ENCODE peak calls at places on chromosomes 6 and 20, in four cellular contexts. C, B, D and T are unnamed samples.

GRCh38 chr6:143337201-143337949 is 113.1 kb downstream of the ADAT2 start:
- DNase-seq in B (no peak), C (no peak), D (no peak), T (no peak)

GRCh38 chr20:35359335-35359997 is 52.3 kb downstream of the UQCC1 start:
- DNase-seq in B (no peak), D (no peak), C (no peak), T (no peak)

GRCh38 chr20:46423882-46424482 is 17.6 kb upstream of the ELMO2 start:
- DNase-seq in B (no peak), D (no peak), C (no peak), T (no peak)

GRCh38 chr6:153162646-153163045 is 31.6 kb upstream of the RGS17 start:
- DNase-seq in C (no peak), D (no peak), B (no peak), T (no peak)

GRCh38 chr6:20028562-20028961 is 183.7 kb downstream of the MBOAT1 start:
- DNase-seq in C (no peak), D (no peak), B (no peak), T (no peak)

GRCh38 chr6:148501178-148501590 is 158.5 kb downstream of the SASH1 start:
- DNase-seq in C (no peak), B (peak; percentile 45), D (peak; percentile 94), T (no peak)

GRCh38 chr6:158413028-158413427 is 100.8 kb downstream of the TULP4 start:
- DNase-seq in C (no peak), D (no peak), B (no peak), T (no peak)

GRCh38 chr20:25223179-25223661 is 24.7 kb upstream of the PYGB start:
- DNase-seq in B (peak; percentile 87), C (no peak), D (peak; percentile 93), T (no peak)

GRCh38 chr20:64238115-64238825 is 17.3 kb upstream of the PCMTD2 start:
- DNase-seq in B (no peak), C (peak; percentile 60), D (no peak), T (no peak)

GRCh38 chr20:38962898-38963484 is 847 bp downstream of the DHX35 start:
- DNase-seq in B (no peak), D (no peak), C (no peak), T (no peak)